ENCODE peak calls at places on chromosomes 16 and 17, in six cellular contexts. I, J, G, D, T and M are unnamed samples.

GRCh38 chr16:74575805-74576643 is 30.9 kb downstream of the GLG1 start:
- ATAC-seq in G (no peak), T (no peak), J (peak), D (no peak), I (peak), M (no peak)

GRCh38 chr17:78117027-78117981 is 11.3 kb downstream of the TMC6 start:
- ATAC-seq in J (peak), G (peak), D (peak), I (peak), T (no peak), M (peak)

GRCh38 chr16:90047714-90048346 is 28.6 kb upstream of the DBNDD1 start:
- ATAC-seq in G (no peak), T (no peak), J (peak), I (no peak), D (peak), M (peak)

GRCh38 chr17:77842148-77842905 is 116.2 kb upstream of the TNRC6C start:
- ATAC-seq in T (peak), D (no peak), I (no peak), J (peak), G (peak), M (no peak)

GRCh38 chr16:19284207-19284606 is 1.3 kb upstream of the CLEC19A start:
- ATAC-seq in T (no peak), I (peak), J (peak), G (peak), D (peak), M (peak)

GRCh38 chr17:79498854-79499253 is 112.0 kb downstream of the RBFOX3 start:
- ATAC-seq in I (no peak), G (no peak), T (no peak), D (no peak), J (no peak), M (no peak)

GRCh38 chr16:71969353-71969752 is 30.8 kb downstream of the PKD1L3 start:
- ATAC-seq in D (no peak), I (no peak), T (no peak), G (no peak), J (no peak), M (no peak)

GRCh38 chr17:39177256-39177655 is 11.3 kb upstream of the ARL5C start:
- ATAC-seq in G (peak), T (no peak), D (no peak), I (no peak), J (no peak), M (no peak)

GRCh38 chr16:48126801-48127644 is 28.8 kb downstream of the ABCC12 start:
- ATAC-seq in G (peak), I (peak), T (peak), D (peak), J (no peak), M (no peak)

GRCh38 chr17:72297326-72298115 is 176.7 kb downstream of the SOX9 start:
- ATAC-seq in I (peak), D (no peak), G (peak), J (no peak), T (peak), M (no peak)

GRCh38 chr17:63564562-63564961 is 14.3 kb downstream of the DCAF7 start:
- ATAC-seq in J (no peak), I (no peak), G (peak), T (no peak), D (no peak), M (no peak)

GRCh38 chr17:66517336-66518009 is 215.1 kb downstream of the PRKCA start:
- ATAC-seq in T (no peak), G (no peak), I (no peak), J (peak), D (no peak), M (no peak)

GRCh38 chr16:48930951-48931553 is 321.1 kb upstream of the N4BP1 start:
- ATAC-seq in G (no peak), J (no peak), D (no peak), T (no peak), I (no peak), M (no peak)

GRCh38 chr16:16166952-16167351 is 56.3 kb downstream of the ABCC6 start:
- ATAC-seq in D (no peak), J (no peak), T (no peak), G (peak), I (no peak), M (no peak)

GRCh38 chr16:12796498-12796897 is 7.2 kb downstream of the CPPED1 start:
- ATAC-seq in G (no peak), D (no peak), T (no peak), I (no peak), J (no peak), M (no peak)

GRCh38 chr17:71995570-71995969 is 125.2 kb upstream of the SOX9 start:
- ATAC-seq in D (no peak), T (no peak), I (no peak), G (no peak), J (no peak), M (no peak)

GRCh38 chr16:71726491-71727319 is 2.2 kb upstream of the PHLPP2 start:
- ATAC-seq in I (no peak), J (peak), T (no peak), D (no peak), G (no peak), M (no peak)

GRCh38 chr17:55710410-55710809 is 12.3 kb downstream of the TMEM100 start:
- ATAC-seq in J (no peak), G (no peak), D (no peak), I (no peak), T (no peak), M (peak)

GRCh38 chr17:37523715-37524219 is 34.1 kb downstream of the DUSP14 start:
- ATAC-seq in I (no peak), G (no peak), J (no peak), D (no peak), T (no peak), M (no peak)

GRCh38 chr17:31371511-31372097 is 19.9 kb upstream of the RAB11FIP4 start:
- ATAC-seq in J (no peak), D (no peak), I (no peak), T (no peak), G (no peak), M (no peak)

GRCh38 chr16:67529639-67530012 is 997 bp downstream of the RIPOR1 start:
- ATAC-seq in G (peak), I (peak), D (peak), J (peak), T (peak), M (peak)

GRCh38 chr17:18327093-18327492 is 12.0 kb downstream of the SMCR8 start:
- ATAC-seq in J (no peak), G (no peak), T (no peak), D (no peak), I (no peak), M (no peak)

GRCh38 chr17:79396696-79397095 is 214.2 kb downstream of the RBFOX3 start:
- ATAC-seq in J (no peak), D (no peak), T (no peak), I (no peak), G (no peak), M (no peak)

GRCh38 chr16:67206838-67207115 is 7.8 kb downstream of the ELMO3 start:
- ATAC-seq in J (no peak), G (no peak), D (no peak), I (no peak), T (no peak), M (no peak)

GRCh38 chr16:80151706-80152073 is 389.1 kb upstream of the DYNLRB2 start:
- ATAC-seq in J (no peak), T (no peak), G (no peak), D (peak), I (no peak), M (no peak)

GRCh38 chr17:42079541-42079940 is 18.7 kb downstream of the ZNF385C start:
- ATAC-seq in I (no peak), J (no peak), D (no peak), G (no peak), T (no peak), M (no peak)

GRCh38 chr17:47956818-47957590 is 679 bp downstream of the PRR15L start:
- ATAC-seq in I (no peak), J (peak), T (peak), G (peak), D (peak), M (no peak)

GRCh38 chr17:705863-706262 is 8.8 kb downstream of the VPS53 start:
- ATAC-seq in T (no peak), D (peak), I (peak), J (peak), G (no peak), M (no peak)

GRCh38 chr17:32266389-32267269 is 997 bp downstream of the RHBDL3 start:
- ATAC-seq in J (peak), I (peak), G (peak), T (peak), D (peak), M (no peak)

GRCh38 chr17:21287703-21288449 is 3.4 kb downstream of the MAP2K3 start:
- ATAC-seq in D (peak), I (peak), J (peak), G (peak), T (peak), M (peak)

GRCh38 chr17:65888649-65889048 is 303.3 kb downstream of the CEP112 start:
- ATAC-seq in G (no peak), T (peak), J (no peak), I (no peak), D (no peak), M (no peak)

GRCh38 chr16:30132591-30132990 is 9.6 kb upstream of the MAPK3 start:
- ATAC-seq in J (no peak), I (no peak), G (no peak), T (no peak), D (no peak), M (no peak)

GRCh38 chr17:76353599-76354316 is at the start of gene PRPSAP1:
- ATAC-seq in D (peak), T (peak), G (peak), J (peak), I (peak), M (peak)

GRCh38 chr17:60559995-60560859 is 34.2 kb upstream of the APPBP2 start:
- ATAC-seq in I (no peak), G (peak), D (no peak), J (peak), T (no peak), M (no peak)

GRCh38 chr17:60557805-60558204 is 31.8 kb upstream of the APPBP2 start:
- ATAC-seq in G (no peak), T (no peak), D (no peak), J (no peak), I (no peak), M (no peak)

GRCh38 chr17:60560860-60561257 is 34.8 kb upstream of the APPBP2 start:
- ATAC-seq in J (no peak), T (no peak), D (no peak), G (no peak), I (no peak), M (no peak)

GRCh38 chr17:60562421-60562820 is 36.4 kb upstream of the APPBP2 start:
- ATAC-seq in D (peak), I (no peak), G (no peak), J (peak), T (no peak), M (no peak)

DNA sequence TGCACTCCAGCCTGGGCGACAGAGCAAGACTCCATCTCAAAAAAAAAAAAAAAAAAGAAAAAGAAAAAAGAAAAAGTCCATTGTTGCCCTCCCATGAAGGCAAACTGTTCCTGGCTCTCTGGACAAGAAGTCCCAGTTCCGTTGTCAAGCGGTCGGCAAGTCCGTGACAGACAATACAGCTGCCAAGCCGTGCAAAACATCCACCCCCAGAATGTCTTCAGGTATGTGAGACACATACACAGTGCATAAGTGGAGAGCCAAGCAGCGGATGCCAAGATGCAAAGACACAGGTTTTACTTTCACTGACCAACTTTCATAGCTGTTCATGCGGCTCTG is 33.6 kb upstream of the APPBP2 start:
- ATAC-seq in I (no peak), G (no peak), D (no peak), J (no peak), T (no peak), M (no peak)
- H3K27ac ChIP-seq in I (no peak), G (no peak), D (no peak), J (peak), T (peak), M (no peak)

GRCh38 chr17:68197997-68198930 is 49.6 kb upstream of the AMZ2 start:
- ATAC-seq in T (peak), D (no peak), G (peak), J (no peak), I (no peak), M (no peak)
- H3K4me3 ChIP-seq in T (peak), D (no peak), G (peak), J (no peak), I (peak), M (peak)

GRCh38 chr16:301950-302349 is 19.0 kb downstream of the PDIA2 start:
- ATAC-seq in J (no peak), I (no peak), D (peak), T (no peak), G (no peak), M (no peak)
- TF ChIP-seq POLR2A in J (no peak), I (no peak), D (no peak), T (no peak), G (no peak), M (no peak)

GRCh38 chr16:56331915-56332314 is 93.4 kb downstream of the AMFR start:
- ATAC-seq in T (no peak), G (no peak), J (no peak), D (no peak), I (no peak), M (no peak)
- H3K27ac ChIP-seq in T (no peak), G (no peak), J (no peak), D (no peak), I (no peak), M (no peak)